ENCODE peak calls at places on chromosomes 1 and 21, in six cellular contexts. Y, W, Q, Z, D and X are unnamed samples.

GRCh38 chr1:218346391-218347204 is 1.5 kb downstream of the TGFB2 start:
- DNase-seq in Y (no peak), W (peak; percentile 27), Q (no peak), Z (peak; percentile 89), D (peak; percentile 8), X (no peak)

GRCh38 chr21:45364464-45365185 is 40.3 kb upstream of the COL18A1 start:
- DNase-seq in Y (peak; percentile 68), W (peak; percentile 92), Q (no peak), Z (no peak), D (no peak), X (no peak)

GRCh38 chr1:193372553-193372952 is 186.1 kb upstream of the B3GALT2 start:
- DNase-seq in Y (no peak), W (no peak), Q (no peak), Z (no peak), D (no peak), X (no peak)

GRCh38 chr1:106793686-106794085 is 262.8 kb upstream of the PRMT6 start:
- DNase-seq in Y (no peak), W (no peak), Q (no peak), Z (no peak), D (no peak), X (no peak)

GRCh38 chr1:205680073-205680851 is at the start of gene SLC45A3:
- DNase-seq in Y (no peak), W (no peak), Q (peak; percentile 74), Z (no peak), D (peak; percentile 45), X (no peak)

GRCh38 chr1:219926363-219926998 is 1.9 kb downstream of the SLC30A10 start:
- DNase-seq in Y (no peak), W (no peak), Q (no peak), Z (no peak), D (no peak), X (no peak)

GRCh38 chr21:39384674-39385298 is 35.9 kb upstream of the HMGN1 start:
- DNase-seq in Y (no peak), W (peak; percentile 74), Q (no peak), Z (no peak), D (no peak), X (no peak)

GRCh38 chr1:101330427-101331130 is 93.8 kb downstream of the S1PR1 start:
- DNase-seq in Y (no peak), W (no peak), Q (no peak), Z (no peak), D (no peak), X (no peak)

GRCh38 chr1:191206808-191207207 is 729.1 kb upstream of the BRINP3 start:
- DNase-seq in Y (no peak), W (no peak), Q (no peak), Z (no peak), D (no peak), X (no peak)

GRCh38 chr1:4741876-4742423 is 87.5 kb downstream of the AJAP1 start:
- DNase-seq in Y (no peak), W (no peak), Q (no peak), Z (no peak), D (no peak), X (no peak)
- TF ChIP-seq CTCF in Y (no peak), W (no peak), Q (no peak), Z (no peak), D (no peak), X (no peak)

DNA sequence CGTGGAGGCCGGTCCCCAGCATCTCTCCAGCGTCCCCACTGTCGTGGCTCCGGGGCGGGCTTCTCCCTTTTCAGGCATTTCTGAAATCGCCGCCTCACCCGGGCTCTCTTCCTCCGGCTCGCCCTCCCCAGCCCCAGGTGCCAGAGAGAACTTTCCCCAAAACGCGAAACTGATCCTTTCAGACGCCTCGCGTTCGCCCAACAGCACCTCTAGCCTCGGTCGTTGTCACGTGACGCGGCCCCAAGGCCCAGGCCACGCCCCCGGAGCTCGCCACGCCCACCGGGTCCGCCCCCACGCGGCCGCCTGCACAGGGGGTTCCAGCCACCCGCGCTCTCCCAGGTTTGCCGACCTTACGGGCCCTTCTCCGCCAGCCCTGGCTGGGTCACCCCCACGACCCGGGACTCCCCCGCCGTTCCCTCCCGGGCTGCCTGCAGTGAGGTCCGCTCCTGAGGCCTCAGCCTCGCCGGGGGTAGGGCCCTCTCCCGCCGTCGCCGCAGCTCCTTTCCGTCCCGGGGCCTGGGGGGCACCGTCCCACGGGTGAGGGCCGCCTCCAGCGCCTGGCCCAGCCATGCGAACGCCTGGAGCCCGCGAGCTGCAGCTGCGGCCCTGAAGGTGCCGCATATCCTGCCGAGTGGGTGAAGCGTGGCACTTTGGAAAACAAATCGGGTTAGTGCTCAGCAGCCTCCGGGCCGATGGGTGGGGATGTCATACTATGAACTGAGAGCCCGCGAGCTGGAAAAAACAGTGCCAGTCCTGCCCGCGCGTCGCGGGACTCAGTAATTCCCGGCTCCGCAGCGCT is 21.0 kb downstream of the H3-3A start:
- DNase-seq in Y (peak; percentile 92), W (peak; percentile 70), Q (peak; percentile 94), Z (peak; percentile 98), D (peak; percentile 95), X (peak; percentile 50)
- TF ChIP-seq CTCF in Y (no peak), W (no peak), Q (no peak), Z (no peak), D (no peak), X (peak; percentile 19)

GRCh38 chr1:40663324-40664166 is 1.9 kb downstream of the RIMS3 start:
- DNase-seq in Y (no peak), W (no peak), Q (no peak), Z (no peak), D (no peak), X (no peak)

GRCh38 chr1:40664167-40664537 is 1.3 kb downstream of the RIMS3 start:
- DNase-seq in Y (no peak), W (no peak), Q (no peak), Z (no peak), D (no peak), X (no peak)

GRCh38 chr1:40662864-40663263 is 2.6 kb downstream of the RIMS3 start:
- DNase-seq in Y (no peak), W (no peak), Q (no peak), Z (no peak), D (no peak), X (no peak)

GRCh38 chr1:40664791-40665190 is 691 bp downstream of the RIMS3 start:
- DNase-seq in Y (no peak), W (no peak), Q (no peak), Z (no peak), D (no peak), X (no peak)

DNA sequence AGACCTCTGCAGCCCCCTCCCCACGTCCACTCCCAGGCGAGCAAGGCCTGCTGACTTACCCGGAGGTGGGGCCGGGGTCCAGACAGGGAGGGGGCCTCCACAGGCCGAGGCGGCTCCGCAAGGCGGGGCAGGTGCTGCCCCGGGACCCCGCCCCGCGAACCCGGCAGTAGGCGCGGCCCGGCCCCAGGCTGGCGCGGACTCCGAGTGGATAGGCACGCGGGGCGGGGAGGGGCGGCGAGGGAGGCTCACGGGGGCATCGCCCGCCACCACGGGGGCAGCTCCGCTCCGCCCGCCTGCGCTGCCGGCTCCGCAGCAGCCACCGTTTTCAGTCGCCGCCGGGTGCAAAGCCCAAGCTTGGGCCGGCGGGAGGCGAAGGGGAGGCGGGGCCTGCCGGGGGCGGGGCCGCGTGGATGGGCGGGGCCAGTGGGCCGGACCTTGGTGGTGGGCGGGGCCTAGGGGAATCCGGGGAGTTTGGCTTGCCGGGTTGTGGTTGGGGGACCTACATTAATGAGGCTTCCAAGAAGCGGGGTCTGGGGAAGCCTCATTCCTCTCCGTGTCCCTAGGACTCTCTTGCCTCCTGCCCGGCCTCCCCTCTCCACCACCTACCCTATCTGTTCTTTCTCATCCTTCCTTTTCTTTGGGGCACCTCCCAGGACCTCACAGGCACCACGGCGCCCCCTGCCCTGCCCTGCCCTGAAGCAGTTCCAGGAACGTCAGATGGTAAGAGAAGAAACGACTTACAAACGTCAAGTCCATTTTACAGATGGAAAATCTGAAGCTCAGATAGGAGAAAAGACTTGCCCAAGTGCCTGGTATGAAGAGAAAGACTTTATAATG is at the start of gene RIMS3:
- DNase-seq in Y (peak; percentile 63), W (peak; percentile 18), Q (peak; percentile 92), Z (peak; percentile 95), D (peak; percentile 94), X (no peak)
- TF ChIP-seq CTCF in Y (no peak), W (no peak), Q (no peak), Z (no peak), D (no peak), X (no peak)

GRCh38 chr1:95111014-95111413 is 6.1 kb upstream of the TLCD4 start:
- DNase-seq in Y (no peak), W (no peak), Q (no peak), Z (no peak), D (no peak), X (no peak)
- TF ChIP-seq CTCF in Y (no peak), W (no peak), Q (no peak), Z (no peak), D (no peak), X (no peak)

DNA sequence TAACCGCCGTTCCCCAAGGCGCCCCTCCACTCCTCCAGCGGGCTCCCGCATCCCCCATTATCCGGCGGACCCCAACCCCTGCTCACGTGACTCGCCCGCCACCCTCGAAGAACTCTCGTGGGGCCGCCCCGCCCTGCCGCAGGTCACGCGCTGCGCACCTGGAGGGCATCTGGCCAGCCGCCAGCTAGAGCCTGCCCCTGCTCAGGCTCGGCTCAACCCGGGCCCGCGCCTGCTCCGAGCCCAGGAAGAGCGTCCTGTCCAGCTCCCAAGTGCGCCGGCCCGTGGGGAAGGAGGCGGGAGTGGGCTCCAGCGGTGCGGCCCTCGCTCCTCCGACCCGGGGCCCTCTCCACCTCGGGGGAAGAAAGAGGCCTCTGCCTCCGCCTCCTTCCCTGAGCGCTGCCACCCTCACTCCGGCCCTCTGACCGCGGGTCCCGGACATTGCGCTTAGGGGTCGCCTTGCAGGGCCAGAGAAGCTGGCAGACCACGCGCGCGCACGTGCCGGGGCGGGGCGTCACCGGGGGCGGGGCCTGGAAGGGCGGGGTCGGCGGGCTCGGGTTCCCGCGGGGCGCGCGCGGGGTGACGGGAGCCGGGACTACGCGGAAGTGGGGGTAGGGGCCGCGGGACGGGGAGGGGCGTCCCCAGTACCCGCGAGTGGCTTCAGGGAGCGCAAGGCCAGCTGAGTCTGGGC is 28.4 kb downstream of the HMGN2 start:
- DNase-seq in Y (no peak), W (peak; percentile 57), Q (peak; percentile 97), Z (peak; percentile 98), D (peak; percentile 92), X (peak; percentile 66)
- TF ChIP-seq CTCF in Y (no peak), W (no peak), Q (no peak), Z (no peak), D (no peak), X (no peak)

GRCh38 chr1:2298685-2299673 is 70.9 kb downstream of the SKI start:
- DNase-seq in Y (peak; percentile 52), W (no peak), Q (no peak), Z (no peak), D (no peak), X (no peak)
- TF ChIP-seq CTCF in Y (no peak), W (no peak), Q (no peak), Z (no peak), D (no peak), X (no peak)